ENCODE peak calls at places on chromosomes 1 and 21, in nine cellular contexts. H, E, W, Z, T, J, K, U and N are unnamed samples.

GRCh38 chr1:74463301-74463988 is 49.0 kb downstream of the LRRC53 start:
- DNase-seq in H (no peak), E (no peak), W (no peak), Z (no peak), T (no peak), J (no peak), K (peak; percentile 51), U (no peak), N (peak; percentile 45)

GRCh38 chr1:38730511-38731397 is 128.8 kb downstream of the RRAGC start:
- DNase-seq in H (no peak), E (no peak), W (no peak), Z (no peak), T (no peak), J (no peak), K (no peak), U (no peak), N (no peak)

GRCh38 chr1:168224991-168225390 is 813 bp upstream of the SFT2D2 start:
- DNase-seq in H (no peak), E (no peak), W (no peak), Z (no peak), T (no peak), J (no peak), K (no peak), U (no peak), N (no peak)

GRCh38 chr1:197224160-197224559 is 43.9 kb upstream of the CRB1 start:
- DNase-seq in H (no peak), E (no peak), W (peak; percentile 28), Z (no peak), T (no peak), J (no peak), K (peak; percentile 12), U (peak; percentile 13), N (no peak)

GRCh38 chr21:42847051-42847707 is 32.2 kb downstream of the WDR4 start:
- DNase-seq in H (no peak), E (no peak), W (no peak), Z (peak; percentile 62), T (no peak), J (no peak), K (no peak), U (peak; percentile 10), N (no peak)

GRCh38 chr1:77378723-77379533 is 97.1 kb downstream of the AK5 start:
- DNase-seq in H (no peak), E (no peak), W (no peak), Z (no peak), T (no peak), J (no peak), K (no peak), U (no peak), N (no peak)

GRCh38 chr1:184866582-184866981 is 107.7 kb downstream of the NIBAN1 start:
- DNase-seq in H (no peak), E (no peak), W (no peak), Z (no peak), T (no peak), J (no peak), K (no peak), U (no peak), N (no peak)

GRCh38 chr21:44939532-44940115 is at the start of gene SLX9:
- DNase-seq in H (peak; percentile 66), E (peak; percentile 78), W (peak; percentile 64), Z (no peak), T (peak; percentile 89), J (peak; percentile 83), K (peak; percentile 96), U (peak; percentile 98), N (peak; percentile 95)

GRCh38 chr1:155006601-155007101 is 4.0 kb downstream of the ZBTB7B start:
- DNase-seq in H (peak; percentile 47), E (peak; percentile 42), W (peak; percentile 80), Z (no peak), T (peak; percentile 62), J (no peak), K (no peak), U (no peak), N (no peak)

GRCh38 chr1:107532318-107532717 is 391.5 kb downstream of the NTNG1 start:
- DNase-seq in H (peak; percentile 81), E (no peak), W (no peak), Z (no peak), T (no peak), J (no peak), K (no peak), U (no peak), N (no peak)

GRCh38 chr1:108896160-108897150 is 19.7 kb downstream of the GPSM2 start:
- DNase-seq in H (no peak), E (no peak), W (peak; percentile 72), Z (no peak), T (no peak), J (no peak), K (peak; percentile 33), U (no peak), N (no peak)

GRCh38 chr1:232227171-232227740 is 402.7 kb downstream of the SIPA1L2 start:
- DNase-seq in H (no peak), E (no peak), W (no peak), Z (no peak), T (no peak), J (no peak), K (no peak), U (no peak), N (no peak)

GRCh38 chr1:230270940-230271325 is 155.2 kb downstream of the PGBD5 start:
- DNase-seq in H (peak; percentile 80), E (no peak), W (no peak), Z (no peak), T (peak; percentile 33), J (no peak), K (no peak), U (peak; percentile 70), N (no peak)

GRCh38 chr1:76083189-76083588 is 8.6 kb downstream of the ST6GALNAC3 start:
- DNase-seq in H (no peak), E (no peak), W (peak; percentile 80), Z (no peak), T (no peak), J (no peak), K (no peak), U (no peak), N (no peak)

GRCh38 chr1:157154940-157155514 is 16.8 kb upstream of the ETV3 start:
- DNase-seq in H (no peak), E (no peak), W (peak; percentile 49), Z (no peak), T (no peak), J (no peak), K (no peak), U (no peak), N (no peak)

GRCh38 chr1:85361106-85361505 is 84.7 kb upstream of the BCL10 start:
- DNase-seq in H (no peak), E (no peak), W (peak; percentile 24), Z (no peak), T (no peak), J (no peak), K (peak; percentile 37), U (no peak), N (no peak)

GRCh38 chr21:33964706-33965325 is 49.2 kb upstream of the ATP5PO start:
- DNase-seq in H (no peak), E (no peak), W (no peak), Z (no peak), T (no peak), J (no peak), K (peak; percentile 54), U (no peak), N (no peak)

GRCh38 chr1:236148471-236148847 is 6.1 kb downstream of the GPR137B start:
- DNase-seq in H (no peak), E (no peak), W (no peak), Z (peak; percentile 60), T (no peak), J (no peak), K (no peak), U (no peak), N (no peak)

GRCh38 chr1:20402585-20403422 is 83.2 kb downstream of the CAMK2N1 start:
- DNase-seq in H (no peak), E (no peak), W (no peak), Z (peak; percentile 74), T (no peak), J (no peak), K (no peak), U (no peak), N (no peak)

GRCh38 chr1:45552309-45552708 is 1.7 kb downstream of the AKR1A1 start:
- DNase-seq in H (no peak), E (no peak), W (no peak), Z (no peak), T (no peak), J (no peak), K (no peak), U (no peak), N (no peak)

GRCh38 chr1:204359474-204360255 is at the start of gene PLEKHA6:
- DNase-seq in H (no peak), E (no peak), W (peak; percentile 80), Z (no peak), T (peak; percentile 28), J (no peak), K (peak; percentile 53), U (peak; percentile 82), N (no peak)

GRCh38 chr1:92482404-92482664 is 4.4 kb downstream of the GFI1 start:
- DNase-seq in H (no peak), E (no peak), W (no peak), Z (no peak), T (no peak), J (no peak), K (no peak), U (no peak), N (no peak)

GRCh38 chr1:175314300-175314699 is 121.7 kb upstream of the KIAA0040 start:
- DNase-seq in H (no peak), E (no peak), W (peak; percentile 40), Z (no peak), T (no peak), J (no peak), K (no peak), U (no peak), N (no peak)

GRCh38 chr1:167714851-167715652 is 6.7 kb upstream of the MPZL1 start:
- DNase-seq in H (peak; percentile 92), E (peak; percentile 84), W (peak; percentile 94), Z (no peak), T (peak; percentile 86), J (peak; percentile 82), K (peak; percentile 77), U (peak; percentile 70), N (peak; percentile 83)

GRCh38 chr1:94501426-94501825 is 40.1 kb downstream of the F3 start:
- DNase-seq in H (no peak), E (no peak), W (no peak), Z (no peak), T (no peak), J (no peak), K (no peak), U (no peak), N (no peak)

GRCh38 chr1:39992888-39993287 is 37.9 kb downstream of the MFSD2A start:
- DNase-seq in H (no peak), E (no peak), W (no peak), Z (no peak), T (no peak), J (no peak), K (no peak), U (no peak), N (no peak)

GRCh38 chr1:33383974-33384767 is 46.7 kb downstream of the PHC2 start:
- DNase-seq in H (no peak), E (no peak), W (no peak), Z (no peak), T (no peak), J (no peak), K (peak; percentile 69), U (no peak), N (no peak)

GRCh38 chr1:207051615-207051943 is 571 bp upstream of the YOD1 start:
- DNase-seq in H (no peak), E (no peak), W (no peak), Z (no peak), T (no peak), J (no peak), K (no peak), U (no peak), N (no peak)

GRCh38 chr1:182625716-182626504 is 21.7 kb upstream of the RGS16 start:
- DNase-seq in H (no peak), E (no peak), W (no peak), Z (no peak), T (no peak), J (no peak), K (peak; percentile 34), U (no peak), N (no peak)

GRCh38 chr1:200346744-200347143 is 63.1 kb downstream of the ZNF281 start:
- DNase-seq in H (no peak), E (no peak), W (no peak), Z (no peak), T (no peak), J (no peak), K (no peak), U (no peak), N (no peak)

GRCh38 chr1:205660361-205660760 is 19.9 kb downstream of the SLC45A3 start:
- DNase-seq in H (no peak), E (no peak), W (no peak), Z (no peak), T (no peak), J (no peak), K (no peak), U (no peak), N (no peak)